ENCODE peak calls at places on chromosomes 11 and 22, in four cellular contexts. H is amygdala, K is ACHN, J is endothelial cell. N is an unnamed sample.

GRCh38 chr11:130068986-130069683 is 559 bp upstream of the APLP2 start:
- DNase-seq in H (peak; percentile 58), K (peak; percentile 90), J (peak; percentile 47), N (peak; percentile 35)

GRCh38 chr11:9150501-9150900 is 59.1 kb upstream of the SCUBE2 start:
- DNase-seq in H (no peak), J (no peak), K (no peak), N (no peak)

GRCh38 chr22:36026741-36027140 is 1.9 kb downstream of the RBFOX2 start:
- DNase-seq in H (no peak), K (peak; percentile 39), J (peak; percentile 16), N (no peak)

GRCh38 chr11:68651208-68651984 is 32.9 kb upstream of the GAL start:
- DNase-seq in K (no peak), J (no peak), H (no peak), N (no peak)

GRCh38 chr22:25582946-25583345 is 18.5 kb downstream of the GRK3 start:
- DNase-seq in K (no peak), H (no peak), J (no peak), N (no peak)

GRCh38 chr22:49532831-49533802 is 294.6 kb downstream of the BRD1 start:
- DNase-seq in J (no peak), H (no peak), K (no peak), N (no peak)

GRCh38 chr22:45444168-45444567 is 30.7 kb downstream of the RIBC2 start:
- DNase-seq in K (no peak), J (no peak), H (no peak), N (no peak)

GRCh38 chr11:29135504-29135903 is 881.3 kb downstream of the KCNA4 start:
- DNase-seq in H (no peak), J (no peak), K (peak; percentile 52), N (no peak)

GRCh38 chr11:92504534-92504933 is 279.9 kb downstream of the FAT3 start:
- DNase-seq in K (no peak), H (no peak), J (no peak), N (no peak)

GRCh38 chr11:6438979-6439571 is 1.7 kb downstream of the HPX start:
- DNase-seq in H (peak; percentile 6), K (peak; percentile 63), J (peak; percentile 61), N (peak; percentile 10)

GRCh38 chr11:132114185-132114584 is 743.8 kb downstream of the NTM start:
- DNase-seq in K (peak; percentile 39), J (peak; percentile 69), H (peak; percentile 27), N (peak; percentile 0)

GRCh38 chr22:37485006-37485713 is 1.0 kb downstream of the MFNG start:
- DNase-seq in H (no peak), K (no peak), J (no peak), N (no peak)

GRCh38 chr11:37916331-37916730 is 1318.3 kb upstream of the RAG2 start:
- DNase-seq in K (no peak), J (no peak), H (no peak), N (no peak)

GRCh38 chr11:2741377-2742131 is 41.8 kb upstream of the KCNQ1OT1 start:
- DNase-seq in H (no peak), J (no peak), K (peak; percentile 61), N (no peak)

GRCh38 chr11:123306531-123306930 is 111.5 kb upstream of the CLMP start:
- DNase-seq in H (no peak), J (no peak), K (no peak), N (no peak)

GRCh38 chr11:27963370-27963769 is 144.6 kb downstream of the KIF18A start:
- DNase-seq in K (no peak), H (no peak), J (no peak), N (no peak)

GRCh38 chr11:3710485-3711259 is 39.5 kb upstream of the CHRNA10 start:
- DNase-seq in J (no peak), K (no peak), H (no peak), N (no peak)

GRCh38 chr11:118201966-118202365 is 22.8 kb downstream of the JAML start:
- DNase-seq in K (no peak), J (no peak), H (no peak), N (no peak)

GRCh38 chr22:47738472-47739013 is 976.1 kb downstream of the TBC1D22A start:
- DNase-seq in H (no peak), J (no peak), K (no peak), N (no peak)

GRCh38 chr11:69864930-69865661 is 45.9 kb upstream of the FGF3 start:
- DNase-seq in K (no peak), H (no peak), J (no peak), N (no peak)

GRCh38 chr11:83583953-83584352 is 297.8 kb upstream of the CCDC90B start:
- DNase-seq in K (peak; percentile 14), H (no peak), J (no peak), N (no peak)

GRCh38 chr11:35688023-35688422 is 25.4 kb downstream of the TRIM44 start:
- DNase-seq in H (no peak), K (peak; percentile 26), J (no peak), N (no peak)

GRCh38 chr11:123588117-123588815 is 66.2 kb downstream of the SCN3B start:
- DNase-seq in K (no peak), J (no peak), H (no peak), N (no peak)

GRCh38 chr11:7596975-7597391 is 76.3 kb downstream of the CYB5R2 start:
- DNase-seq in K (no peak), J (no peak), H (no peak), N (no peak)

GRCh38 chr11:109046284-109046992 is 375.6 kb upstream of the C11orf87 start:
- DNase-seq in J (no peak), H (no peak), K (no peak), N (no peak)

N was measured in NCI-H1694.